ENCODE peak calls at places on chromosomes 13 and 19, in five cellular contexts. S, O, P, L and U are unnamed samples.

GRCh38 chr13:97809576-97809975 is 143.9 kb upstream of the IPO5 start:
- DNase-seq in O (no peak), P (no peak), L (no peak), S (no peak), U (no peak)

GRCh38 chr13:95492044-95492801 is 60.3 kb upstream of the CLDN10 start:
- DNase-seq in O (no peak), S (no peak), L (no peak), P (no peak), U (no peak)

GRCh38 chr13:36358352-36358751 is 12.2 kb upstream of the SPART start:
- DNase-seq in P (no peak), L (no peak), S (no peak), O (no peak), U (peak)

GRCh38 chr19:31054430-31054829 is 294.8 kb downstream of the TSHZ3 start:
- DNase-seq in S (peak), L (no peak), P (no peak), O (no peak), U (no peak)

GRCh38 chr19:28827382-28827781 is 385.6 kb downstream of the UQCRFS1 start:
- DNase-seq in S (no peak), P (no peak), L (no peak), O (no peak), U (no peak)

GRCh38 chr19:58332697-58333096 is 5.9 kb downstream of the ZSCAN22 start:
- DNase-seq in L (no peak), O (no peak), S (no peak), P (no peak), U (no peak)

GRCh38 chr13:112684444-112684843 is 5.4 kb upstream of the ATP11A start:
- DNase-seq in O (peak), S (no peak), P (peak), L (no peak), U (no peak)

GRCh38 chr13:66492479-66492878 is 737.7 kb downstream of the PCDH9 start:
- DNase-seq in P (no peak), L (no peak), O (no peak), S (no peak), U (peak)

GRCh38 chr19:33673258-33673875 is 51.6 kb downstream of the CHST8 start:
- DNase-seq in S (no peak), L (no peak), O (no peak), P (no peak), U (no peak)

GRCh38 chr19:6963937-6964336 is 57.3 kb downstream of the MBD3L2B start:
- DNase-seq in P (no peak), L (no peak), S (peak), O (peak), U (peak)

GRCh38 chr19:45402469-45403070 is 2.3 kb downstream of the PPP1R13L start:
- DNase-seq in L (peak), O (peak), P (no peak), S (peak), U (peak)
- H3K4me3 ChIP-seq in L (no peak), O (no peak), P (peak), S (no peak), U (no peak)

GRCh38 chr19:18460313-18460712 is 22.4 kb upstream of the ISYNA1 start:
- DNase-seq in L (no peak), P (no peak), O (no peak), S (no peak), U (no peak)

GRCh38 chr19:18453269-18454024 is 15.5 kb upstream of the ISYNA1 start:
- DNase-seq in L (no peak), S (no peak), P (no peak), O (no peak), U (no peak)

GRCh38 chr19:18457478-18458331 is 19.8 kb upstream of the ISYNA1 start:
- DNase-seq in O (no peak), L (no peak), S (no peak), P (no peak), U (no peak)

GRCh38 chr19:18456279-18456678 is 18.3 kb upstream of the ISYNA1 start:
- DNase-seq in O (no peak), P (no peak), L (no peak), S (no peak), U (no peak)

DNA sequence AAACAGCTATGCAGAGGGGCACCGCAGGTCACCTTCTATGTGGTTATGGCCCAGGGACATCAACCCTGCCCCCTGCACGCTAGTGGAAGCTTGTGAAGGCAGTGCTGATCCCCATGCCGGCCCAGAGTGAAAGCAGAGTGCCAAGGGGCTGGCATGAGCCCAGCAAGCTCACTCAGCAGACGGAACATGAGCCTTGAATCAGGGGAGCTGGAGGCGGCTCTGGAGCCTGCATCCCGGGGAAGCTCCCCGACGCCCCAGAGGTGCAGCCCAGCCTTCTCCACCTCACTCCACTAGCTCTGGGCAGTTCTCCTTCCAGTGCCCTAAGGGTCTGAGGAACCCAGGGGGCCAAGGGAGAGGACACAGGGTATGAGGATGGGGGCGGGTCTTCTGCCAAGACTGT is 19.0 kb upstream of the ISYNA1 start:
- DNase-seq in L (no peak), S (no peak), O (no peak), P (no peak), U (no peak)
- TF ChIP-seq CTCF in L (no peak), S (no peak), O (no peak), P (no peak), U (no peak)

DNA sequence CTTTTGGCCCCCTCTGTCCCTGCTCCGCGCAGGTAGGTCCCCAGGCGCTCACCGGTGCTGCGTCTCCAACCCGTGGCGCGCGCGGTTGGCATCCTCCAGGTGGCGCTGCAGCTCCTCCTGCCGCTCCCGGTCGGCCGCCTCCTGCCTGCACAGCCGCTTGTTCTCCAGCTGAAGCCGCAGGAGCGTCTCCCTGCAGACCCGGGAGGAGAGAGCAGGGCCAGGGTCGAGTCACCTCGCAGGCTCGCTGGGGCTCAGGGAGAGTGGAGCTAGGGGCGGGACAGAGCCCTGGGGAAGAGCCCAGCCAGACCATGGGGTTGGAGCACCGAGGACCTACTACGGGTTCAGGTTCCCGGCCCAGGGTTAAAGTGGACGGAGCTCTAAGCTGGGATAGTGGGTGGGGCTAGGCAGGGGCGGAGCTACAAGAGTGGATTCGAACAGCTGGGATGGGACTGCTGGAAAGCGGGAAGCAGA is 9.3 kb downstream of the HOOK2 start:
- DNase-seq in P (no peak), L (peak), S (peak), O (peak), U (peak)
- H3K4me3 ChIP-seq in P (peak), L (peak), S (no peak), O (peak), U (peak)

GRCh38 chr13:25170554-25171107 is 1.5 kb downstream of the AMER2 start:
- DNase-seq in P (no peak), L (no peak), S (no peak), O (no peak), U (no peak)
- TF ChIP-seq CTCF in P (no peak), L (no peak), S (no peak), O (no peak), U (no peak)

GRCh38 chr19:1266818-1267440 is 2.2 kb upstream of the CIRBP start:
- DNase-seq in L (peak), S (peak), P (no peak), O (peak), U (peak)

GRCh38 chr19:1269065-1269477 is at the start of gene CIRBP:
- DNase-seq in P (peak), S (peak), L (peak), O (peak), U (peak)

GRCh38 chr19:1266116-1266817 is 2.9 kb upstream of the CIRBP start:
- DNase-seq in S (peak), L (peak), O (peak), P (peak), U (peak)

GRCh38 chr19:1268392-1269064 is 604 bp upstream of the CIRBP start:
- DNase-seq in O (no peak), S (no peak), P (no peak), L (no peak), U (no peak)

GRCh38 chr19:1267441-1268391 is 1.4 kb upstream of the CIRBP start:
- DNase-seq in S (no peak), L (no peak), O (no peak), P (no peak), U (no peak)
- H3K4me3 ChIP-seq in S (no peak), L (peak), O (peak), P (peak), U (peak)

DNA sequence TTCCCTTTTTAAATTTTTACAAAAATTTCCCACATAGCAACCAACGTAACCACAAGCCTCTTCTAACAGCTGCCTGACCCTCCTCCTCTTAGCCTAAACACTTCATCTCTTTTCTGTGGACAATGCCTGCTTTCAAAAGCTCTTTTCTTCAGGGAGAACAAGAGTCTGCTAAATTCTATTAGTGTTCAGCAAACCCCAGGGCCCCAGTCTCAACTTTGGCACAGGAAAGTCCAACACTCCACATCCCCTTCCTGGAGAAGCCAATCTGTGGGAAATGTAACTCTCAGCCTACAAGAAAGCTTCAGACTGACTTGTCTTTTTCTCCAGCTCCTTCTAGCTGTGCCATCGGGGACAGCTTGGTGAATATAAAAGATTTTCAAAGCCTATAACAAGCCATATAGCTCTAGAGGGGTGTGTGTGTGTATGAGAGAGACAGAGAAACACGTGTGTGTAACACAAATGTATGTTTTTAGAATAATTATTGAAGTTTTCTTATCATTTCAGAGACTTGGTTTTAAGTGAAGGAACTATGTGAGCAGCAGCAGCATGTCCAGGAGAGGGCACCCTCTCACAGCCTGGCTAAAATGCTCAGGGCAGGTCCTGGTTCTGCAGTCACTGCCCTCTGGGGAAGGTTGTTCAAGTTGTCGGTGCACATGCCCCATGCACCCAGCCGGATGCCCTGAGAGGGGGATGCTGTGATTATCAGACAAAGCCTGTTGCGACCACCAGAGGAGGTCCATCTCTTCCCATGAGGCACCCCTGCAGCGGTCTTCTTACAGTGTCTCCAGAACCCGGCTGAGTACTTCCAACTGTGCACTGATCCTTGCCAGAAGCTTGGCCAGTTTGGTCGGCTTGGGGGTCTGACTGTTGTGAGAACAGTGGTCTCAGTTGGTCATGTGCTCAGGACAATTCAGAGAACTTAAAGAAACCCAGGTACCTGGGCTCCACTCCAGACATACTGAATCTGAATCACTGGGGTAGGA is 34.4 kb downstream of the CCDC70 start:
- DNase-seq in O (no peak), L (no peak), P (peak), S (peak), U (peak)
- TF ChIP-seq CTCF in O (no peak), L (peak), P (peak), S (peak), U (peak)